ENCODE peak calls at places on chromosomes 4 and X, in five cellular contexts. One of them, this sample, is unnamed.

GRCh38 chr4:101256222-101256621 is 91.1 kb downstream of the PPP3CA start:
- DNase-seq in transverse colon: no peak
- DNase-seq in hepatocyte: no peak
- DNase-seq in uterus: no peak
- DNase-seq in body of pancreas: peak
- DNase-seq in this sample: no peak

GRCh38 chr4:158018831-158019230 is 154.0 kb downstream of the GASK1B start:
- DNase-seq in transverse colon: no peak
- DNase-seq in hepatocyte: no peak
- DNase-seq in uterus: no peak
- DNase-seq in body of pancreas: no peak
- DNase-seq in this sample: no peak

GRCh38 chr4:26576171-26576829 is 7.6 kb upstream of the TBC1D19 start:
- DNase-seq in transverse colon: no peak
- DNase-seq in hepatocyte: peak
- DNase-seq in uterus: no peak
- DNase-seq in body of pancreas: peak
- DNase-seq in this sample: no peak

GRCh38 chr4:148782284-148782683 is 340.1 kb upstream of the NR3C2 start:
- DNase-seq in transverse colon: no peak
- DNase-seq in hepatocyte: peak
- DNase-seq in uterus: no peak
- DNase-seq in body of pancreas: no peak
- DNase-seq in this sample: no peak

GRCh38 chr4:165714650-165715049 is 158.4 kb upstream of the TLL1 start:
- DNase-seq in transverse colon: no peak
- DNase-seq in hepatocyte: no peak
- DNase-seq in uterus: no peak
- DNase-seq in body of pancreas: no peak
- DNase-seq in this sample: no peak

GRCh38 chr4:7785017-7785416 is 154.6 kb downstream of the AFAP1 start:
- DNase-seq in transverse colon: no peak
- DNase-seq in hepatocyte: no peak
- DNase-seq in uterus: no peak
- DNase-seq in body of pancreas: no peak
- DNase-seq in this sample: no peak

GRCh38 chr4:168856312-168856711 is 153.7 kb downstream of the CBR4 start:
- DNase-seq in transverse colon: no peak
- DNase-seq in hepatocyte: no peak
- DNase-seq in uterus: no peak
- DNase-seq in body of pancreas: no peak
- DNase-seq in this sample: no peak

GRCh38 chrX:38768079-38768478 is 33.2 kb upstream of the MID1IP1 start:
- DNase-seq in transverse colon: no peak
- DNase-seq in hepatocyte: peak
- DNase-seq in uterus: no peak
- DNase-seq in body of pancreas: peak
- DNase-seq in this sample: no peak

GRCh38 chr4:147735413-147736301 is 3.8 kb downstream of the ARHGAP10 start:
- DNase-seq in transverse colon: no peak
- DNase-seq in hepatocyte: no peak
- DNase-seq in uterus: no peak
- DNase-seq in body of pancreas: no peak
- DNase-seq in this sample: no peak

GRCh38 chr4:27702710-27703431 is 842.2 kb downstream of the STIM2 start:
- DNase-seq in transverse colon: no peak
- DNase-seq in hepatocyte: peak
- DNase-seq in uterus: no peak
- DNase-seq in body of pancreas: no peak
- DNase-seq in this sample: no peak

GRCh38 chr4:113809313-113809712 is 47.8 kb upstream of the CAMK2D start:
- DNase-seq in transverse colon: peak
- DNase-seq in hepatocyte: no peak
- DNase-seq in uterus: no peak
- DNase-seq in body of pancreas: peak
- DNase-seq in this sample: peak

GRCh38 chrX:17584248-17584681 is 153.0 kb upstream of the SCML1 start:
- DNase-seq in transverse colon: no peak
- DNase-seq in hepatocyte: no peak
- DNase-seq in uterus: no peak
- DNase-seq in body of pancreas: no peak
- DNase-seq in this sample: no peak

GRCh38 chr4:157217708-157218107 is 2.8 kb upstream of the GRIA2 start:
- DNase-seq in transverse colon: no peak
- DNase-seq in hepatocyte: peak
- DNase-seq in uterus: no peak
- DNase-seq in body of pancreas: no peak
- DNase-seq in this sample: no peak

GRCh38 chr4:31573554-31573953 is 853.4 kb downstream of the PCDH7 start:
- DNase-seq in transverse colon: no peak
- DNase-seq in hepatocyte: no peak
- DNase-seq in uterus: no peak
- DNase-seq in body of pancreas: no peak
- DNase-seq in this sample: no peak

GRCh38 chr4:97938141-97938540 is 205.1 kb downstream of the STPG2 start:
- DNase-seq in transverse colon: no peak
- DNase-seq in hepatocyte: no peak
- DNase-seq in uterus: no peak
- DNase-seq in body of pancreas: no peak
- DNase-seq in this sample: no peak

GRCh38 chr4:3491681-3492405 is 28.7 kb downstream of the DOK7 start:
- DNase-seq in transverse colon: no peak
- DNase-seq in hepatocyte: no peak
- DNase-seq in uterus: no peak
- DNase-seq in body of pancreas: no peak
- DNase-seq in this sample: no peak

GRCh38 chrX:53087378-53087777 is 5.2 kb downstream of the TSPYL2 start:
- DNase-seq in transverse colon: no peak
- DNase-seq in hepatocyte: no peak
- DNase-seq in uterus: no peak
- DNase-seq in body of pancreas: no peak
- DNase-seq in this sample: no peak

GRCh38 chrX:155505296-155505695 is 46.9 kb upstream of the F8A3 start:
- DNase-seq in transverse colon: no peak
- DNase-seq in hepatocyte: no peak
- DNase-seq in uterus: no peak
- DNase-seq in body of pancreas: no peak
- DNase-seq in this sample: no peak

GRCh38 chr4:86977621-86978184 is 42.9 kb downstream of the AFF1 start:
- DNase-seq in transverse colon: peak
- DNase-seq in hepatocyte: peak
- DNase-seq in uterus: no peak
- DNase-seq in body of pancreas: peak
- DNase-seq in this sample: no peak

GRCh38 chrX:71222929-71223328 is at the start of gene GJB1:
- DNase-seq in transverse colon: no peak
- DNase-seq in hepatocyte: no peak
- DNase-seq in uterus: no peak
- DNase-seq in body of pancreas: no peak
- DNase-seq in this sample: no peak

GRCh38 chr4:5758741-5759140 is 47.7 kb downstream of the EVC start:
- DNase-seq in transverse colon: no peak
- DNase-seq in hepatocyte: peak
- DNase-seq in uterus: no peak
- DNase-seq in body of pancreas: no peak
- DNase-seq in this sample: no peak

GRCh38 chr4:105153749-105154148 is 7.1 kb downstream of the TET2 start:
- DNase-seq in transverse colon: no peak
- DNase-seq in hepatocyte: no peak
- DNase-seq in uterus: no peak
- DNase-seq in body of pancreas: no peak
- DNase-seq in this sample: no peak

GRCh38 chrX:73830489-73831414 is 267.8 kb downstream of the CHIC1 start:
- DNase-seq in transverse colon: no peak
- DNase-seq in hepatocyte: no peak
- DNase-seq in uterus: no peak
- DNase-seq in body of pancreas: no peak
- DNase-seq in this sample: no peak

GRCh38 chr4:102399021-102399420 is 53.7 kb upstream of the SLC39A8 start:
- DNase-seq in transverse colon: no peak
- DNase-seq in hepatocyte: no peak
- DNase-seq in uterus: no peak
- DNase-seq in body of pancreas: no peak
- DNase-seq in this sample: no peak

GRCh38 chr4:156154978-156155377 is 201.3 kb upstream of the CTSO start:
- DNase-seq in transverse colon: no peak
- DNase-seq in hepatocyte: no peak
- DNase-seq in uterus: no peak
- DNase-seq in body of pancreas: no peak
- DNase-seq in this sample: no peak

GRCh38 chr4:73308286-73308685 is 49.7 kb upstream of the ANKRD17 start:
- DNase-seq in transverse colon: no peak
- DNase-seq in hepatocyte: peak
- DNase-seq in uterus: no peak
- DNase-seq in body of pancreas: no peak
- DNase-seq in this sample: no peak

GRCh38 chr4:149077142-149077541 is 634.9 kb upstream of the NR3C2 start:
- DNase-seq in transverse colon: no peak
- DNase-seq in hepatocyte: no peak
- DNase-seq in uterus: no peak
- DNase-seq in body of pancreas: no peak
- DNase-seq in this sample: no peak

GRCh38 chr4:138400528-138400927 is 158.4 kb upstream of the SLC7A11 start:
- DNase-seq in transverse colon: no peak
- DNase-seq in hepatocyte: no peak
- DNase-seq in uterus: no peak
- DNase-seq in body of pancreas: no peak
- DNase-seq in this sample: no peak

GRCh38 chr4:148007303-148007702 is 275.4 kb downstream of the ARHGAP10 start:
- DNase-seq in transverse colon: no peak
- DNase-seq in hepatocyte: peak
- DNase-seq in uterus: peak
- DNase-seq in body of pancreas: peak
- DNase-seq in this sample: peak

GRCh38 chr4:161714022-161714751 is 449.6 kb downstream of the FSTL5 start:
- DNase-seq in transverse colon: no peak
- DNase-seq in hepatocyte: no peak
- DNase-seq in uterus: no peak
- DNase-seq in body of pancreas: no peak
- DNase-seq in this sample: no peak

GRCh38 chrX:6053126-6053625 is 175.5 kb downstream of the NLGN4X start:
- DNase-seq in transverse colon: no peak
- DNase-seq in hepatocyte: peak
- DNase-seq in uterus: no peak
- DNase-seq in body of pancreas: no peak
- DNase-seq in this sample: no peak

GRCh38 chr4:152696764-152697250 is 17.0 kb upstream of the TMEM154 start:
- DNase-seq in transverse colon: peak
- DNase-seq in hepatocyte: no peak
- DNase-seq in uterus: no peak
- DNase-seq in body of pancreas: peak
- DNase-seq in this sample: no peak

GRCh38 chr4:76307670-76308014 is 1.1 kb downstream of the STBD1 start:
- DNase-seq in transverse colon: peak
- DNase-seq in hepatocyte: peak
- DNase-seq in uterus: peak
- DNase-seq in body of pancreas: peak
- DNase-seq in this sample: peak
- TF ChIP-seq CTCF in transverse colon: no peak
- TF ChIP-seq CTCF in hepatocyte: no peak
- TF ChIP-seq CTCF in uterus: no peak
- TF ChIP-seq CTCF in body of pancreas: no peak
- TF ChIP-seq CTCF in this sample: no peak

GRCh38 chr4:111798840-111799239 is 346.4 kb upstream of the FAM241A start:
- DNase-seq in transverse colon: no peak
- DNase-seq in hepatocyte: no peak
- DNase-seq in uterus: no peak
- DNase-seq in body of pancreas: no peak
- DNase-seq in this sample: no peak
- TF ChIP-seq CTCF in transverse colon: no peak
- TF ChIP-seq CTCF in hepatocyte: peak
- TF ChIP-seq CTCF in uterus: no peak
- TF ChIP-seq CTCF in body of pancreas: no peak
- TF ChIP-seq CTCF in this sample: no peak

GRCh38 chrX:100645106-100645505 is 1.1 kb downstream of the SRPX2 start:
- DNase-seq in transverse colon: no peak
- DNase-seq in hepatocyte: no peak
- DNase-seq in uterus: no peak
- DNase-seq in body of pancreas: no peak
- DNase-seq in this sample: no peak

GRCh38 chrX:100648601-100649417 is 4.8 kb downstream of the SRPX2 start:
- DNase-seq in transverse colon: peak
- DNase-seq in hepatocyte: peak
- DNase-seq in uterus: peak
- DNase-seq in body of pancreas: peak
- DNase-seq in this sample: no peak

GRCh38 chrX:100649550-100650356 is 5.8 kb downstream of the SRPX2 start:
- DNase-seq in transverse colon: peak
- DNase-seq in hepatocyte: peak
- DNase-seq in uterus: peak
- DNase-seq in body of pancreas: peak
- DNase-seq in this sample: peak

GRCh38 chrX:100647739-100648138 is 3.7 kb downstream of the SRPX2 start:
- DNase-seq in transverse colon: no peak
- DNase-seq in hepatocyte: no peak
- DNase-seq in uterus: no peak
- DNase-seq in body of pancreas: no peak
- DNase-seq in this sample: no peak

DNA sequence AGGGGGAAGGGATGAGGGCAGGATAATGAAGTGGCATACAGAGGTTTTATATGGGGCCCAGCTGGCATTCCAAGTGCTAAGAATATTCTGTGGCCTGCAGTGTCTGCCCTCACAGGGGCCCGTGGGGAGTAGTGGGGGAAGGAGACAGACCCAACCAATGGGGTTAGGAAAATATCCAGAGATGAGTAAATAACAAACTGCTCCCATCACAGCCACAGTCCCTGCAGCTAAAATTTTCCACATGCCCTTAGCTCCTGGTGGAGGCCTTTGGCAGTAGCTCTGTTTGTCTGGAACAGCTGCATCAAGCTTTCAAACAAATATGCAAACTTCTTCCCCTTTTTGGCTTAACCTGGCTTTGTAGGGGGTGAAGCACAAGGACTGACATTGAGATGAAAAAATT is 3.1 kb downstream of the SRPX2 start:
- DNase-seq in transverse colon: no peak
- DNase-seq in hepatocyte: peak
- DNase-seq in uterus: peak
- DNase-seq in body of pancreas: no peak
- DNase-seq in this sample: no peak
- TF ChIP-seq CTCF in transverse colon: no peak
- TF ChIP-seq CTCF in hepatocyte: no peak
- TF ChIP-seq CTCF in uterus: no peak
- TF ChIP-seq CTCF in body of pancreas: no peak
- TF ChIP-seq CTCF in this sample: peak

DNA sequence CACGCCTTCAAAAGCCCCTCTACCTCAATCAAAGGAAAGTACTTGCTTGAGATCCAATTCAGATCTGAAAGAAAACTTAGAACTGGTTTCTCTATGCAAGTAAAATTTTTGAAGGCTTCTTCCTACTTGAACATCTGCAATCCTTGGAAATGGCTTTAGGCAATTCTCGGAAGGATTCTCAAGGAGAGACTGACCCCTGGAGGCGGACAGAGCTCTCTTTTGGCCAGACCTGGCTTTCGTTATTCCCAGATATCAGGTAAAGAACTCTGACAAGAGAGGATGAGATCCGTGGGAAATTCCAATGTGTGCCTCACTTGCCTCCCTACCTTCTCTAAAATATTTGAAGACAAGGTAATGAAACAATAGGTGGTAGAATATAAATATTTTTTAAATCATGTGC is 670.3 kb upstream of the FAM241A start:
- DNase-seq in transverse colon: peak
- DNase-seq in hepatocyte: peak
- DNase-seq in uterus: no peak
- DNase-seq in body of pancreas: no peak
- DNase-seq in this sample: peak
- TF ChIP-seq CTCF in transverse colon: peak
- TF ChIP-seq CTCF in hepatocyte: peak
- TF ChIP-seq CTCF in uterus: peak
- TF ChIP-seq CTCF in body of pancreas: no peak
- TF ChIP-seq CTCF in this sample: no peak